ENCODE peak calls at places on chromosomes 16 and 17, in five cellular contexts. Q, S, T, U and E are unnamed samples.

GRCh38 chr17:13462673-13463124 is 139.0 kb downstream of the HS3ST3A1 start:
- DNase-seq in S (no peak), T (no peak), Q (no peak), U (no peak), E (no peak)

GRCh38 chr17:7340179-7340578 is 3.9 kb downstream of the ACAP1 start:
- DNase-seq in S (peak), Q (no peak), U (no peak), T (no peak), E (no peak)

GRCh38 chr17:45145035-45145389 is 3.3 kb upstream of the HEXIM1 start:
- DNase-seq in S (no peak), Q (no peak), T (no peak), U (no peak), E (no peak)

GRCh38 chr17:19762515-19762961 is 14.4 kb upstream of the ALDH3A1 start:
- DNase-seq in U (peak), S (peak), Q (no peak), T (peak), E (no peak)

GRCh38 chr17:62875296-62875695 is 67.2 kb upstream of the MARCHF10 start:
- DNase-seq in U (no peak), S (no peak), T (no peak), Q (no peak), E (no peak)

GRCh38 chr16:58466396-58466795 is 33.5 kb upstream of the NDRG4 start:
- DNase-seq in S (no peak), U (no peak), Q (no peak), T (no peak), E (no peak)

GRCh38 chr17:79330229-79330628 is 255.6 kb downstream of the ENGASE start:
- DNase-seq in S (no peak), Q (no peak), U (no peak), T (no peak), E (no peak)

GRCh38 chr17:16989953-16990860 is 18.3 kb upstream of the TNFRSF13B start:
- DNase-seq in Q (no peak), T (no peak), S (peak), U (no peak), E (no peak)

GRCh38 chr16:27759301-27759871 is 209.4 kb downstream of the KATNIP start:
- DNase-seq in Q (no peak), S (peak), U (no peak), T (no peak), E (no peak)

GRCh38 chr17:77372444-77373297 is 231.9 kb downstream of the SEC14L1 start:
- DNase-seq in U (peak), S (peak), T (peak), Q (peak), E (no peak)

DNA sequence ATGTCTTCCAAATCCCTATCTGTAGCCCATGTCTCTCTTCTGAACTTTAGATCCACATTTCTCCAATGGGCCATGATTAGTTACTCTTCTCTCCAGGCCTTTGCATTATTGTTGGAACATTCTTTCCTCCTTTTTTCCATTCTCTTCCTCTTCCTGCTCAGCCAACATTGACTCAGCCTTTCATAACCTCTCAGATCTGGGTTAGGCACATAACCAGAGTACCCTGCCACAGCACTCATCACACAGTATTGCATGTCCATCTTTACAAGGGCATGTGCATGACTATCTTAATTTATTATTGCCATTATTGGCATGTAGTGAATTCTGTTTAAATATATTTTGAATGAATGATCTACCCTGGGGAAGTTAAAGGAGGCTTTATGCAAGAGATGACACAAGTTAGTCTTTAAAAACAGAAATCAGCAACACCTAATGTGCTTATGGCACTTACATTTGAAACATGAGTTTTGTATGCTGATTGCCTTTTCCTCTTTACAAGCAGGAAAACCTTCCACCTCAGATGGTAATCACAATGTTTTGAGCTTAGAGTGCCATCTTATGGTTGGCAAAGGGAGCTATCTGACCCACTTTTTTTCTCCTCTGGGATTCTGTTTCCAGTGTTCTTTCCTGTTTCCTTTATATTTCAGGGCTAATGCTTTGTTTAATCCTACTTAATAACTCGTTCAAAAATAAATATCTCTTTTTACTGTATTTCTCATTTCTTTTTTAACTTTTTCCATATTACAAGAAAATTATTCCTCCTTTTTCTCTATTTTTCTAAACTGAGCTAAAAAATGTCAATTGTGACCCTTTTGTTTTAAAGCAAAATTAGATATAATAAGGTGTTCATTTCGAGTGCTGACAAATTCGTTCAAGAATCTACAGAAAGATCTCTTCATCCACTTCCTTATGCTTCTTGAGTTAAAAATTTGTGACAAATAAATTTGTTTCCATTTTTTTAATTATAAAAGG is 151.0 kb upstream of the RBL2 start:
- DNase-seq in Q (no peak), S (peak), U (peak), T (no peak), E (peak)
- TF ChIP-seq CTCF in Q (peak), S (peak), U (peak), T (peak), E (peak)

GRCh38 chr16:23594186-23594585 is 1.9 kb downstream of the NDUFAB1 start:
- DNase-seq in T (no peak), U (no peak), S (no peak), Q (no peak), E (no peak)

GRCh38 chr16:23595246-23595950 is 718 bp downstream of the NDUFAB1 start:
- DNase-seq in T (no peak), Q (no peak), U (no peak), S (peak), E (no peak)

GRCh38 chr16:23595951-23596720 is at the start of gene NDUFAB1:
- DNase-seq in T (peak), Q (peak), U (peak), S (peak), E (peak)

DNA sequence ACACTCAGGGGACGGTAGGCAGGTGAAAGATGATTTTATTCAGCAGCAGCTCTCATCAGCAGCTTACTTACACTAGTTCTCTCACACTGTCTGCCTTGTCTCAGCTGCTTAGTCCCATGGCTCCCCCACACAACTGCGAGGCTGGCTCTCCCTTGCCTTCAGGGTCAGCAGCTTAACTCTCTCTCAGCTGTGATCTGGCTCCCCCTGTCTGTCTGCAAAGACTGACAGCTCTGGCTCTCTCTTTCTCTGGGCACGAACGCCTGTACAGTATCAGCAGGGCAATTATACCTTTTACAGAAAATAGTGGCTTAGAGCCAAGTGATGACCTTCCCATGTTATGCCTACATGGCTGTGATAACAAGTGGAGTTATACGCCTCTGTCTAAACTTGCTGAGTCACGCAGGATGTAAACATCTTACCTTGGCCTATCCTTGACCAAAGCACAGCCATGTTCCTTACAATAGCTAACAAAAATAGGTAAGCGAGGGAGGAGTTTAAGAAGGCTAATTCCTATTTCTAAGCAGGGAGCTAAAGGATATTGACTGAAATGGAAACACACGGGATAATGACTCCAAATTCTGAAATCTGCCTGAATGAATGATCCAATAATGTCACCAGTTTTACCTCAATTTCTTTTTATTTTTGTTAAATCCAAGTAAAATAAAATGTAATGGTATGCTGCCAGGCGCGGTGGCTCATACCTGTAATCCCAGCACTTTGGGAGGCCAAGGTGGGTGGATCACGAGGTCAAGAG is 1.1 kb upstream of the NDUFAB1 start:
- DNase-seq in Q (no peak), T (peak), S (peak), U (peak), E (peak)
- TF ChIP-seq CTCF in Q (no peak), T (peak), S (no peak), U (no peak), E (peak)

GRCh38 chr17:74736423-74737298 is at the start of gene RAB37:
- DNase-seq in T (peak), U (peak), S (peak), Q (no peak), E (peak)
- TF ChIP-seq CTCF in T (peak), U (peak), S (no peak), Q (peak), E (peak)

DNA sequence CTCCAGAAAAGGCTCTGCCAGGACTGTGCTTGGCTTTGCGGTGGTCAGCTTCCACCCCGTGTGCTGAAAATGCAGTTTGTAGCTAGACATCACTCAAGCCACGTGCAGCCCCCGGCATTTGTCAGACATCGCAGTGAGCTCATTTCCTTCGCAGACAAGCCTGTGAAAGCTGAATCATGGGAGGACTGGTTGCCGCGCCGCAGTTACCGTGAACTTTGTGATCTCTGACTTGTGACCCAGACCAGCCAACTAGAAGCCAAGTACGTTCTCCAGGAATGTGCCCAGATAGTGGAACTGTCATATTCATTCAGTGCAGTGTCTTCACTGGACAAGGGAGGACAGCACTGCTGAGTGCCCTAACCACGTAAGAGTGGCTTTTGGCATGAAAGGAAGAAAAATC is 58.1 kb downstream of the NDE1 start:
- DNase-seq in U (no peak), Q (no peak), T (no peak), S (peak), E (no peak)
- TF ChIP-seq CTCF in U (no peak), Q (no peak), T (no peak), S (no peak), E (no peak)

GRCh38 chr16:88405325-88406060 is 22.7 kb downstream of the ZNF469 start:
- DNase-seq in T (no peak), S (peak), Q (no peak), U (no peak), E (no peak)

GRCh38 chr16:88404769-88405168 is 22.0 kb downstream of the ZNF469 start:
- DNase-seq in T (no peak), U (no peak), S (no peak), Q (no peak), E (no peak)

GRCh38 chr16:88402551-88402950 is 19.8 kb downstream of the ZNF469 start:
- DNase-seq in T (no peak), U (no peak), Q (no peak), S (no peak), E (no peak)

GRCh38 chr16:88401604-88402246 is 19.0 kb downstream of the ZNF469 start:
- DNase-seq in U (no peak), S (no peak), Q (no peak), T (no peak), E (no peak)

GRCh38 chr16:88403794-88404581 is 21.2 kb downstream of the ZNF469 start:
- DNase-seq in T (no peak), U (no peak), Q (no peak), S (no peak), E (no peak)
- TF ChIP-seq CTCF in T (no peak), U (no peak), Q (no peak), S (no peak), E (no peak)

DNA sequence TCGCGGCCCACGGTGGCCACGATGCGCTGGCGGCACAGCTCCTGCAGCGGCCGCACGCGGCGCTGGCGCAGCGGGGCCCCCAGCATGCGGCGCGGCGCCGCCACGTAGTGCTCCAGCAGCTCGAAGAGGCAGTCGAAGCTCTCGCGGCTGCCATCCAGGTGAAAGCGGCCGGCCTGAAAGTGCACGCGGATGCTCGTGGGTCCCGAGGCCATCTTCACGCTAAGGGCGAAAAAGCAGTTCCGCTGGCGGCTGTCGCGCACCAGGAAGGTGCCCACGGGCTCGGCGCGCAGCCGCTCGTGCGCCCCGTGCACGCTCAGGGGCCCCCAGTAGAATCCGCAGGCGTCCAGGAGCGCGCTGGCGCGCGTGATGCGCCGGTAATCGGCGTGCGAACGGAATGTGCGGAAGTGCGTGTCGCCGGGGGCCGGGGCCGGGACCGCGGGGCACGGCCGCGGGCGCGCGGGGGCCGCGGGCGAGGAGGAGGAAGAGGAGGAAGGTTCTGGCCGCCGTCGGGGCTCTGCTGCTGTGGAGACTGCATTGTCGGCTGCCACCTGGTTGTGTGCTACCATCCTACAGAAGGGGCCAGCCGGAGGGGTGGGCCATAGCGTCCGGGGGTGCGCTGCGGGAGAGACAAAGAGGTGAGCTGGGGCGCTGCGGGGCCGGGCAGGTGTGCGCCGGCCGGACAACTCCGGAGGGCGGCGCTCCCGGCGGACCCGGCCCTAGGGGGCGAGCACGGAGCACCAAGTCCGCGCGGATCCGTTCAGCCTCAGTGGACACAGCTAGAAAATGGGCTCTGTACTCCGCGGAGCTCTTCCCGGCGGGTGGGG is 879 bp downstream of the SOCS1 start:
- DNase-seq in T (peak), Q (no peak), U (peak), S (peak), E (no peak)
- TF ChIP-seq CTCF in T (no peak), Q (no peak), U (no peak), S (no peak), E (no peak)

DNA sequence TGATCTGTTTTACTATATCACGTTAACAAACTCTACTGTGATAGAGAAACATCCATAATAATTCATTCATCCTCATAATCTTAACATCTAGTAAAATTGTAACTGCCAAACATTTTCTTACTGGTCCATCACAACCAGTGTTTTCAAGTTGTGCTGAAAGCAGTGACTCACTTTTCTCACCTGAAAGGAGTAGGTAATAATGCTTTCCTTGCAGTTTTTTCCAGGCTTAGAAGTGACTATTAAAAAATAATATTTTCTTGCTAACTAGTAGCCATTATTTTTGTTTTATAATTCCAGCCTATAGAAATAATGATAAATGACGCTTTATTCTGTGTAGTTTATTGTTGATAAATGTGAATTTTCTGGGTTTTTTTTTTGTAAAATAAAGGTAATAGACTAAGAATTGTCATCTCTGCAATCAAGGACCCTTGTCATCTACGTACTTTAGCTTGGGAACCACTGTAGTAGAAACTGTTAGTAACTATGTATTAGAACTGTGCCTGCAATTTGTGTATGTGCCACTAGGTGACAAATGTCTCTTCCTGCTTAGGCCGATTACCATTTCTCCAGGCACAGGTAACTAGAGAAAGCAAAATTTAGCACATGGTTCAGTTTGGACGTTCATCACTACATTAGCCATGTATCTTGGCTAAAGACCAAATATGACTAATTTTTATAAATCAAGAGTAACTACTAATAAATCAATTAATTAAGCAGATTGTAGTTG is 409.4 kb upstream of the ERCC4 start:
- DNase-seq in Q (no peak), T (no peak), U (no peak), S (no peak), E (no peak)
- TF ChIP-seq CTCF in Q (no peak), T (no peak), U (no peak), S (peak), E (peak)

GRCh38 chr16:85798901-85799496 is 345 bp downstream of the EMC8 start:
- DNase-seq in U (peak), Q (no peak), T (no peak), S (peak), E (no peak)
- TF ChIP-seq CTCF in U (no peak), Q (no peak), T (no peak), S (no peak), E (no peak)

GRCh38 chr17:3635474-3636153 is 436 bp downstream of the SHPK start:
- DNase-seq in Q (no peak), U (no peak), S (no peak), T (no peak), E (no peak)
- TF ChIP-seq CTCF in Q (no peak), U (no peak), S (no peak), T (peak), E (no peak)

GRCh38 chr16:55154956-55155355 is 169.0 kb upstream of the IRX6 start:
- DNase-seq in Q (no peak), U (no peak), T (no peak), S (no peak), E (no peak)

GRCh38 chr16:55152875-55153390 is 171.1 kb upstream of the IRX6 start:
- DNase-seq in S (no peak), T (no peak), U (no peak), Q (no peak), E (no peak)

GRCh38 chr16:55154261-55154660 is 169.7 kb upstream of the IRX6 start:
- DNase-seq in S (no peak), U (no peak), T (no peak), Q (no peak), E (no peak)

GRCh38 chr16:55151901-55152300 is 172.1 kb upstream of the IRX6 start:
- DNase-seq in T (no peak), Q (no peak), S (no peak), U (no peak), E (no peak)

DNA sequence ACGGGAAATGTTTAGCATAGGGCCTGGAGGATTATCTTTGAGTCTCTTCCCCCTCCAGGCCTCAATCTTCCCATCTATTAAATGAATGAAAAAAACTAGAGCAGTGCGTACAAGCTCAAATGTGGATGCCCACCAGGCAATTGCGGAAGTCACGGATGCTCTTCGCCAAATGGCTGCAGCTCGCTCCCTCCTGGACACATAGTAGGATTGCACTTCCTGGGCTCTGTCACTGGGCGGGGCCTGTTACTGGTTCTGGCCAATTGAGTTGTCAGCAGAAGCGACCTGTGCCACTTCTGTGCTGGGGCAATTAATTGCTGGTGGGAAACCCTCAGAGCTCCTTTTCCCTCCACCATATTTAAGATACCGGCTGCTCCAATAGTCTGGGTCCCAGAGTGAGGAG is 168.2 kb upstream of the IRX6 start:
- DNase-seq in U (no peak), S (no peak), T (no peak), Q (no peak), E (no peak)
- TF ChIP-seq CTCF in U (no peak), S (no peak), T (no peak), Q (no peak), E (no peak)